ENCODE peak calls at places on chromosomes 11 and 22, in nine cellular contexts. One of them, this sample, is unnamed.

GRCh38 chr11:44886765-44887164 is 63.9 kb downstream of the TP53I11 start:
- DNase-seq in heart right ventricle: no peak
- DNase-seq in endothelial cell: no peak
- DNase-seq in cardiac fibroblast: peak
- DNase-seq in CD4-positive, alpha-beta T cell: no peak
- DNase-seq in suprapubic skin: no peak
- DNase-seq in Caco-2: no peak
- DNase-seq in WTC11: no peak
- DNase-seq in fibroblast of lung: peak
- DNase-seq in this sample: no peak

GRCh38 chr11:33790088-33790487 is 15.8 kb upstream of the FBXO3 start:
- DNase-seq in suprapubic skin: no peak
- DNase-seq in endothelial cell: no peak
- DNase-seq in cardiac fibroblast: no peak
- DNase-seq in fibroblast of lung: no peak
- DNase-seq in Caco-2: no peak
- DNase-seq in CD4-positive, alpha-beta T cell: no peak
- DNase-seq in WTC11: no peak
- DNase-seq in heart right ventricle: no peak
- DNase-seq in this sample: no peak

GRCh38 chr11:101487775-101488174 is 96.0 kb downstream of the TRPC6 start:
- DNase-seq in suprapubic skin: no peak
- DNase-seq in CD4-positive, alpha-beta T cell: no peak
- DNase-seq in WTC11: no peak
- DNase-seq in Caco-2: no peak
- DNase-seq in endothelial cell: no peak
- DNase-seq in fibroblast of lung: peak
- DNase-seq in cardiac fibroblast: peak
- DNase-seq in heart right ventricle: no peak
- DNase-seq in this sample: no peak

GRCh38 chr22:24244144-24244787 is 616 bp downstream of the GGT5 start:
- DNase-seq in WTC11: no peak
- DNase-seq in heart right ventricle: no peak
- DNase-seq in endothelial cell: no peak
- DNase-seq in cardiac fibroblast: peak
- DNase-seq in Caco-2: no peak
- DNase-seq in suprapubic skin: no peak
- DNase-seq in CD4-positive, alpha-beta T cell: no peak
- DNase-seq in fibroblast of lung: peak
- DNase-seq in this sample: no peak

GRCh38 chr11:2542406-2542805 is 97.6 kb downstream of the KCNQ1 start:
- DNase-seq in cardiac fibroblast: no peak
- DNase-seq in WTC11: no peak
- DNase-seq in CD4-positive, alpha-beta T cell: no peak
- DNase-seq in Caco-2: peak
- DNase-seq in endothelial cell: no peak
- DNase-seq in heart right ventricle: no peak
- DNase-seq in fibroblast of lung: no peak
- DNase-seq in suprapubic skin: peak
- DNase-seq in this sample: no peak

GRCh38 chr11:67060111-67060522 is 3.5 kb downstream of the RHOD start:
- DNase-seq in cardiac fibroblast: no peak
- DNase-seq in fibroblast of lung: no peak
- DNase-seq in Caco-2: no peak
- DNase-seq in endothelial cell: no peak
- DNase-seq in suprapubic skin: no peak
- DNase-seq in heart right ventricle: no peak
- DNase-seq in CD4-positive, alpha-beta T cell: no peak
- DNase-seq in WTC11: no peak
- DNase-seq in this sample: no peak

GRCh38 chr11:118658372-118659313 is 20.8 kb downstream of the TREH start:
- DNase-seq in cardiac fibroblast: no peak
- DNase-seq in CD4-positive, alpha-beta T cell: no peak
- DNase-seq in fibroblast of lung: peak
- DNase-seq in Caco-2: peak
- DNase-seq in endothelial cell: peak
- DNase-seq in suprapubic skin: no peak
- DNase-seq in WTC11: no peak
- DNase-seq in heart right ventricle: no peak
- DNase-seq in this sample: no peak

GRCh38 chr11:83175815-83176214 is 17.7 kb upstream of the ANKRD42 start:
- DNase-seq in heart right ventricle: no peak
- DNase-seq in cardiac fibroblast: no peak
- DNase-seq in CD4-positive, alpha-beta T cell: no peak
- DNase-seq in suprapubic skin: no peak
- DNase-seq in endothelial cell: no peak
- DNase-seq in Caco-2: no peak
- DNase-seq in fibroblast of lung: no peak
- DNase-seq in WTC11: no peak
- DNase-seq in this sample: no peak

GRCh38 chr11:114359342-114359741 is 41.0 kb downstream of the C11orf71 start:
- DNase-seq in Caco-2: no peak
- DNase-seq in suprapubic skin: no peak
- DNase-seq in endothelial cell: no peak
- DNase-seq in fibroblast of lung: peak
- DNase-seq in WTC11: no peak
- DNase-seq in CD4-positive, alpha-beta T cell: no peak
- DNase-seq in cardiac fibroblast: peak
- DNase-seq in heart right ventricle: no peak
- DNase-seq in this sample: no peak

GRCh38 chr11:100851129-100851528 is 164.0 kb downstream of the ARHGAP42 start:
- DNase-seq in cardiac fibroblast: no peak
- DNase-seq in Caco-2: no peak
- DNase-seq in CD4-positive, alpha-beta T cell: no peak
- DNase-seq in suprapubic skin: no peak
- DNase-seq in WTC11: no peak
- DNase-seq in fibroblast of lung: peak
- DNase-seq in endothelial cell: no peak
- DNase-seq in heart right ventricle: no peak
- DNase-seq in this sample: no peak

GRCh38 chr11:122170815-122171475 is 54.9 kb upstream of the BLID start:
- DNase-seq in CD4-positive, alpha-beta T cell: no peak
- DNase-seq in cardiac fibroblast: no peak
- DNase-seq in endothelial cell: no peak
- DNase-seq in fibroblast of lung: peak
- DNase-seq in Caco-2: no peak
- DNase-seq in suprapubic skin: no peak
- DNase-seq in WTC11: no peak
- DNase-seq in heart right ventricle: no peak
- DNase-seq in this sample: no peak

GRCh38 chr22:21741059-21741458 is 5.5 kb upstream of the YPEL1 start:
- DNase-seq in endothelial cell: no peak
- DNase-seq in CD4-positive, alpha-beta T cell: no peak
- DNase-seq in fibroblast of lung: no peak
- DNase-seq in Caco-2: no peak
- DNase-seq in suprapubic skin: no peak
- DNase-seq in WTC11: no peak
- DNase-seq in cardiac fibroblast: no peak
- DNase-seq in heart right ventricle: no peak
- DNase-seq in this sample: no peak

GRCh38 chr11:29260939-29261705 is 755.7 kb downstream of the KCNA4 start:
- DNase-seq in CD4-positive, alpha-beta T cell: no peak
- DNase-seq in suprapubic skin: no peak
- DNase-seq in WTC11: no peak
- DNase-seq in endothelial cell: no peak
- DNase-seq in heart right ventricle: no peak
- DNase-seq in fibroblast of lung: peak
- DNase-seq in cardiac fibroblast: no peak
- DNase-seq in Caco-2: peak
- DNase-seq in this sample: no peak

GRCh38 chr11:2853401-2853800 is 32.2 kb downstream of the CDKN1C start:
- DNase-seq in suprapubic skin: no peak
- DNase-seq in fibroblast of lung: no peak
- DNase-seq in CD4-positive, alpha-beta T cell: no peak
- DNase-seq in WTC11: no peak
- DNase-seq in heart right ventricle: no peak
- DNase-seq in endothelial cell: no peak
- DNase-seq in Caco-2: no peak
- DNase-seq in cardiac fibroblast: no peak
- DNase-seq in this sample: no peak

GRCh38 chr22:23514317-23515038 is 65.6 kb downstream of the IGLL1 start:
- DNase-seq in endothelial cell: no peak
- DNase-seq in suprapubic skin: no peak
- DNase-seq in CD4-positive, alpha-beta T cell: no peak
- DNase-seq in cardiac fibroblast: no peak
- DNase-seq in WTC11: peak
- DNase-seq in Caco-2: no peak
- DNase-seq in fibroblast of lung: no peak
- DNase-seq in heart right ventricle: no peak
- DNase-seq in this sample: no peak

GRCh38 chr11:20066783-20067156 is 93.5 kb downstream of the DBX1 start:
- DNase-seq in Caco-2: no peak
- DNase-seq in heart right ventricle: no peak
- DNase-seq in cardiac fibroblast: no peak
- DNase-seq in fibroblast of lung: no peak
- DNase-seq in CD4-positive, alpha-beta T cell: no peak
- DNase-seq in WTC11: peak
- DNase-seq in endothelial cell: no peak
- DNase-seq in suprapubic skin: no peak
- DNase-seq in this sample: no peak

GRCh38 chr11:72326151-72326842 is 82.3 kb upstream of the PHOX2A start:
- DNase-seq in fibroblast of lung: peak
- DNase-seq in WTC11: no peak
- DNase-seq in endothelial cell: no peak
- DNase-seq in suprapubic skin: no peak
- DNase-seq in Caco-2: no peak
- DNase-seq in CD4-positive, alpha-beta T cell: no peak
- DNase-seq in heart right ventricle: no peak
- DNase-seq in cardiac fibroblast: peak
- DNase-seq in this sample: no peak

GRCh38 chr22:32957093-32957835 is 100.9 kb downstream of the SYN3 start:
- DNase-seq in suprapubic skin: no peak
- DNase-seq in Caco-2: no peak
- DNase-seq in CD4-positive, alpha-beta T cell: no peak
- DNase-seq in WTC11: no peak
- DNase-seq in fibroblast of lung: no peak
- DNase-seq in endothelial cell: no peak
- DNase-seq in cardiac fibroblast: no peak
- DNase-seq in heart right ventricle: no peak
- DNase-seq in this sample: no peak

GRCh38 chr22:32958021-32958420 is 100.2 kb downstream of the SYN3 start:
- DNase-seq in heart right ventricle: peak
- DNase-seq in Caco-2: no peak
- DNase-seq in cardiac fibroblast: no peak
- DNase-seq in endothelial cell: no peak
- DNase-seq in CD4-positive, alpha-beta T cell: no peak
- DNase-seq in suprapubic skin: no peak
- DNase-seq in fibroblast of lung: no peak
- DNase-seq in WTC11: no peak
- DNase-seq in this sample: no peak
- TF ChIP-seq CTCF in heart right ventricle: peak
- TF ChIP-seq CTCF in Caco-2: no peak
- TF ChIP-seq CTCF in cardiac fibroblast: no peak
- TF ChIP-seq CTCF in endothelial cell: no peak
- TF ChIP-seq CTCF in CD4-positive, alpha-beta T cell: no peak
- TF ChIP-seq CTCF in suprapubic skin: no peak
- TF ChIP-seq CTCF in fibroblast of lung: no peak
- TF ChIP-seq CTCF in WTC11: no peak
- TF ChIP-seq CTCF in this sample: no peak

GRCh38 chr11:57871231-57871630 is 109.6 kb downstream of the CTNND1 start:
- DNase-seq in CD4-positive, alpha-beta T cell: no peak
- DNase-seq in heart right ventricle: no peak
- DNase-seq in WTC11: no peak
- DNase-seq in suprapubic skin: no peak
- DNase-seq in fibroblast of lung: no peak
- DNase-seq in cardiac fibroblast: no peak
- DNase-seq in Caco-2: no peak
- DNase-seq in endothelial cell: no peak
- DNase-seq in this sample: no peak

GRCh38 chr11:57868491-57868890 is 106.9 kb downstream of the CTNND1 start:
- DNase-seq in cardiac fibroblast: no peak
- DNase-seq in WTC11: peak
- DNase-seq in endothelial cell: no peak
- DNase-seq in Caco-2: no peak
- DNase-seq in heart right ventricle: no peak
- DNase-seq in CD4-positive, alpha-beta T cell: no peak
- DNase-seq in fibroblast of lung: no peak
- DNase-seq in suprapubic skin: no peak
- DNase-seq in this sample: no peak

GRCh38 chr11:57874981-57875380 is 113.4 kb downstream of the CTNND1 start:
- DNase-seq in suprapubic skin: no peak
- DNase-seq in CD4-positive, alpha-beta T cell: no peak
- DNase-seq in heart right ventricle: no peak
- DNase-seq in endothelial cell: no peak
- DNase-seq in Caco-2: no peak
- DNase-seq in WTC11: no peak
- DNase-seq in fibroblast of lung: no peak
- DNase-seq in cardiac fibroblast: no peak
- DNase-seq in this sample: no peak

GRCh38 chr11:57873196-57873911 is 111.8 kb downstream of the CTNND1 start:
- DNase-seq in CD4-positive, alpha-beta T cell: no peak
- DNase-seq in heart right ventricle: no peak
- DNase-seq in endothelial cell: no peak
- DNase-seq in fibroblast of lung: no peak
- DNase-seq in cardiac fibroblast: no peak
- DNase-seq in suprapubic skin: no peak
- DNase-seq in Caco-2: no peak
- DNase-seq in WTC11: no peak
- DNase-seq in this sample: no peak
- TF ChIP-seq CTCF in CD4-positive, alpha-beta T cell: no peak
- TF ChIP-seq CTCF in heart right ventricle: no peak
- TF ChIP-seq CTCF in endothelial cell: no peak
- TF ChIP-seq CTCF in fibroblast of lung: no peak
- TF ChIP-seq CTCF in cardiac fibroblast: no peak
- TF ChIP-seq CTCF in suprapubic skin: no peak
- TF ChIP-seq CTCF in Caco-2: no peak
- TF ChIP-seq CTCF in WTC11: no peak
- TF ChIP-seq CTCF in this sample: no peak

GRCh38 chr11:130549393-130549999 is 101.1 kb downstream of the ADAMTS15 start:
- DNase-seq in heart right ventricle: no peak
- DNase-seq in WTC11: no peak
- DNase-seq in endothelial cell: no peak
- DNase-seq in cardiac fibroblast: peak
- DNase-seq in suprapubic skin: no peak
- DNase-seq in CD4-positive, alpha-beta T cell: no peak
- DNase-seq in fibroblast of lung: peak
- DNase-seq in Caco-2: no peak
- DNase-seq in this sample: no peak
- TF ChIP-seq CTCF in heart right ventricle: no peak
- TF ChIP-seq CTCF in WTC11: no peak
- TF ChIP-seq CTCF in endothelial cell: no peak
- TF ChIP-seq CTCF in cardiac fibroblast: no peak
- TF ChIP-seq CTCF in suprapubic skin: no peak
- TF ChIP-seq CTCF in CD4-positive, alpha-beta T cell: no peak
- TF ChIP-seq CTCF in fibroblast of lung: no peak
- TF ChIP-seq CTCF in Caco-2: no peak
- TF ChIP-seq CTCF in this sample: no peak

DNA sequence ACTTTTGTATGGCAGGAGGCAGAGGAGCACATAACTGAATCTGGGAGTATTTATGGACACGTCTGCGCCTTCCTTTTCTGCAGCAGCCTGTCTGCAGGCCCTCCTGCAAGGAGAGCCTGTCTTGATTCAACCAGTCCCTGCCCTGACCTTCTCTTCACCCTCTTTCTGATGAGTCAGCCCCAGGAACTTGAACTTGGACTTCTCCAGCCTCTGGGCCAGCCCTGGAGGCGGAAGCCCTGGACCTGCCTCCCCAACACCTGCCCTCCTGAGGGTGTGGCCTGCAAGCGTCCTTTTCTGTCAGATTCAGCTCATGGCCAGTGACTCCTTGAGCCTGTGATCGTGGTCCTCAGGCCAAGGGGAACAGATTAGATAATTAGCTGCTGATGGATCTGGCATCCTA is 20.0 kb downstream of the DAGLA start:
- DNase-seq in CD4-positive, alpha-beta T cell: no peak
- DNase-seq in suprapubic skin: no peak
- DNase-seq in Caco-2: no peak
- DNase-seq in fibroblast of lung: peak
- DNase-seq in endothelial cell: no peak
- DNase-seq in WTC11: no peak
- DNase-seq in cardiac fibroblast: peak
- DNase-seq in heart right ventricle: no peak
- DNase-seq in this sample: no peak
- TF ChIP-seq CTCF in CD4-positive, alpha-beta T cell: no peak
- TF ChIP-seq CTCF in suprapubic skin: no peak
- TF ChIP-seq CTCF in Caco-2: no peak
- TF ChIP-seq CTCF in fibroblast of lung: no peak
- TF ChIP-seq CTCF in endothelial cell: no peak
- TF ChIP-seq CTCF in WTC11: no peak
- TF ChIP-seq CTCF in cardiac fibroblast: no peak
- TF ChIP-seq CTCF in heart right ventricle: no peak
- TF ChIP-seq CTCF in this sample: no peak